ENCODE peak calls at places on chromosome 21, in six cellular contexts. J is neural progenitor cell, E is left lung, A is esophagus muscularis mucosa, U is fibroblast of lung, L is stomach. V is an unnamed sample.

GRCh38 chr21:18369115-18369514 is 34.5 kb downstream of the TMPRSS15 start:
- DNase-seq in J (peak), E (no peak), A (no peak), U (peak), L (no peak), V (no peak)

GRCh38 chr21:41481191-41481590 is 26.8 kb downstream of the TMPRSS2 start:
- DNase-seq in J (no peak), E (no peak), A (no peak), U (peak), L (no peak), V (peak)

GRCh38 chr21:39083377-39084008 is 99.8 kb downstream of the PSMG1 start:
- DNase-seq in J (no peak), E (no peak), A (no peak), U (no peak), L (peak), V (no peak)

GRCh38 chr21:41817228-41817627 is 50.4 kb upstream of the RIPK4 start:
- DNase-seq in J (peak), E (no peak), A (no peak), U (peak), L (peak), V (peak)

GRCh38 chr21:42257091-42257760 is 38.3 kb downstream of the ABCG1 start:
- DNase-seq in J (no peak), E (peak), A (no peak), U (no peak), L (no peak), V (no peak)

GRCh38 chr21:32457360-32457840 is 44.9 kb downstream of the EVA1C start:
- DNase-seq in J (no peak), E (peak), A (no peak), U (no peak), L (peak), V (no peak)

GRCh38 chr21:46253610-46254124 is 25.1 kb upstream of the LSS start:
- DNase-seq in J (no peak), E (no peak), A (no peak), U (no peak), L (no peak), V (no peak)

GRCh38 chr21:35266546-35266945 is 217.4 kb upstream of the RUNX1 start:
- DNase-seq in J (peak), E (no peak), A (no peak), U (peak), L (no peak), V (no peak)

GRCh38 chr21:19523731-19524130 is 1120.1 kb upstream of the TMPRSS15 start:
- DNase-seq in J (no peak), E (no peak), A (no peak), U (no peak), L (no peak), V (no peak)

GRCh38 chr21:29342394-29342957 is 43.8 kb downstream of the BACH1 start:
- DNase-seq in J (no peak), E (no peak), A (no peak), U (peak), L (no peak), V (peak)

GRCh38 chr21:45909238-45909785 is 72.3 kb upstream of the COL6A1 start:
- DNase-seq in J (no peak), E (peak), A (no peak), U (no peak), L (no peak), V (no peak)

GRCh38 chr21:45220714-45221113 is 67.0 kb downstream of the POFUT2 start:
- DNase-seq in J (no peak), E (no peak), A (no peak), U (no peak), L (no peak), V (no peak)

GRCh38 chr21:45536301-45537081 is 5.7 kb downstream of the SLC19A1 start:
- DNase-seq in J (peak), E (peak), A (no peak), U (no peak), L (peak), V (no peak)

GRCh38 chr21:36700961-36701911 is 2.3 kb downstream of the SIM2 start:
- DNase-seq in J (peak), E (peak), A (no peak), U (no peak), L (no peak), V (no peak)
- H3K4me3 ChIP-seq in J (peak), E (no peak), A (peak), U (no peak), L (peak), V (no peak)

DNA sequence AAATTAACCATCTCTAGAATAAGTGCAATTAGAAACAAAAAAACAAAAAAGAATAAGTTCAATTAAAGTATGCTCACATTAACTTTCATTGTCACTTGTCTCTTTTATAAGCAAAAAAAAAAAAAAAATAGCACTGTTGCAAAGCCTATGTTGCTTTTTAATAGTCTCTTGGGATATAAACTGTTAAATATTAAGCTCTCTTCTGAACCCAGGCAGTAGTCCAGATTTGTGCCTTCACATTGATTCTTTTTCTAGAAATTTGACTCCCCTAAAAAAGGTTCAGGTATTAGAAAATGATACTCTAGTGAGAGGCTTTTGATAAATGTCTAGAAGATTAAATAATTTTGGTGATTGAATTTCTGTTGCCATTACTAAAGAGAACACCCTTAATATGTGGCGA is 132.0 kb downstream of the ATP5PO start:
- DNase-seq in J (no peak), E (no peak), A (no peak), U (no peak), L (no peak), V (no peak)
- TF ChIP-seq CTCF in J (no peak), E (no peak), A (no peak), U (no peak), L (no peak), V (no peak)

GRCh38 chr21:43917515-43918384 is 52.7 kb downstream of the AGPAT3 start:
- DNase-seq in J (no peak), E (peak), A (no peak), U (no peak), L (peak), V (no peak)
- H3K4me3 ChIP-seq in J (no peak), E (no peak), A (peak), U (no peak), L (no peak), V (no peak)

DNA sequence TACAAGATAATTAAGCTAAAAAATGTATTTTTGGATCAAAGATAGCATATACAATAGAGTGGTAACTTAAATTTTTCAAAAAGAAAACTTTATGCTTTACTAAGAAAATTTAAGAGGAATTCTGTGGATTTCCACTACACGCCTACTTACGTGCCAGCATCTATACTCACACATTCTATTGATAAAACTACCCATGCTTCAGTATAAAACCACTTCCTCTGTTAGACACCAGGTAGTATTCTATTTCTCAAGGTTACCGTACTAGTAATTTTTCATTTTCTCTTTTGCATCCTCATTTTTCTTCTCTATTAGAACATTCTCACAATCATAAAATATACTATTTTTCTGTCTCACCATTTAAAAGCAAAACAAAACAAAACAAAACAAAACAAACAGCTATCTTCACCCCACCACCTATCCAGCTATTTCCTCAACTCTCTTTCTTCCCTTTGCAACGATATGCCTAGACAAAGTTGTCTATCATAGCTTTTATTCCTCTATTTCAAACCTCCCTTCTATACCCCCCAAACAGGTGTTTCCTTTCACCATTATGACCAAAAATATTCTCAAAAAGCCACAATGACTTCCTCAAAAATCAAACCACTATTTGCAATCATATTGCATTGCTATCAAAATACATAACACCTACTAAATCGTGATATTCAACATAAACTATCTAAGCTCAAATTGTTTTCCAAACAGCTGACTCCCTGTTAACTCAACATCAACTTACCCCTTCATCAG is 1652.0 kb downstream of the MRPL39 start:
- DNase-seq in J (no peak), E (no peak), A (no peak), U (no peak), L (no peak), V (no peak)
- TF ChIP-seq CTCF in J (no peak), E (no peak), A (no peak), U (no peak), L (no peak), V (no peak)